ENCODE peak calls at places on chromosomes 2 and 18, in seven cellular contexts. J is psoas muscle, W is neural crest cell, Y is MCF 10A, C is dorsolateral prefrontal cortex, B is fibroblast of the aortic adventitia, F is body of pancreas. K is an unnamed sample.

GRCh38 chr18:51168960-51169662 is 28.4 kb downstream of the MEX3C start:
- DNase-seq in W (no peak), B (no peak), F (no peak), C (no peak), Y (no peak), J (no peak), K (no peak)

GRCh38 chr18:47932170-47932569 is 1.7 kb upstream of the SMAD2 start:
- DNase-seq in C (no peak), W (no peak), Y (no peak), J (no peak), B (no peak), F (no peak), K (no peak)

GRCh38 chr18:63451774-63452173 is 25.0 kb upstream of the SERPINB5 start:
- DNase-seq in W (no peak), J (no peak), Y (peak), C (no peak), F (no peak), B (peak), K (no peak)

GRCh38 chr2:56211048-56211447 is 27.3 kb downstream of the CCDC85A start:
- DNase-seq in B (peak), J (no peak), F (no peak), W (no peak), C (no peak), Y (peak), K (no peak)

GRCh38 chr2:64222351-64222750 is 78.1 kb upstream of the PELI1 start:
- DNase-seq in F (no peak), C (no peak), W (no peak), J (no peak), Y (peak), B (peak), K (peak)

GRCh38 chr18:58997811-58998337 is 133.2 kb downstream of the ZNF532 start:
- DNase-seq in J (no peak), B (peak), C (no peak), F (peak), W (no peak), Y (peak), K (no peak)

GRCh38 chr2:146990311-146990781 is 854.5 kb upstream of the ACVR2A start:
- DNase-seq in F (no peak), J (no peak), Y (peak), C (no peak), W (no peak), B (peak), K (no peak)

GRCh38 chr2:128921740-128922139 is 603.1 kb upstream of the HS6ST1 start:
- DNase-seq in J (no peak), Y (no peak), F (no peak), B (no peak), W (no peak), C (no peak), K (no peak)

GRCh38 chr2:177535968-177536514 is 143.5 kb downstream of the AGPS start:
- DNase-seq in B (no peak), J (no peak), W (no peak), C (no peak), Y (no peak), F (no peak), K (no peak)

GRCh38 chr18:7980136-7980535 is 413.0 kb downstream of the PTPRM start:
- DNase-seq in J (no peak), W (no peak), B (no peak), Y (peak), F (no peak), C (no peak), K (no peak)

GRCh38 chr2:119156105-119156890 is 2.3 kb downstream of the C1QL2 start:
- DNase-seq in C (no peak), Y (no peak), W (no peak), J (no peak), F (no peak), B (no peak), K (no peak)

GRCh38 chr18:22847392-22847791 is 85.7 kb upstream of the RBBP8 start:
- DNase-seq in W (no peak), Y (no peak), C (no peak), B (peak), J (no peak), F (no peak), K (no peak)

GRCh38 chr2:229980440-229981184 is 58.3 kb downstream of the FBXO36 start:
- DNase-seq in B (peak), J (peak), F (peak), Y (peak), C (peak), W (no peak), K (peak)

GRCh38 chr2:159150208-159150607 is 136.3 kb downstream of the WDSUB1 start:
- DNase-seq in F (no peak), J (no peak), B (no peak), Y (no peak), C (no peak), W (no peak), K (no peak)
- TF ChIP-seq CTCF in F (no peak), J (no peak), B (no peak), Y (no peak), C (no peak), W (no peak), K (no peak)

GRCh38 chr2:108414256-108414876 is 34.6 kb upstream of the GCC2 start:
- DNase-seq in J (no peak), Y (no peak), F (no peak), C (no peak), B (no peak), W (no peak), K (no peak)

GRCh38 chr2:108413731-108414130 is 35.3 kb upstream of the GCC2 start:
- DNase-seq in F (no peak), J (no peak), C (no peak), Y (peak), B (no peak), W (no peak), K (no peak)

GRCh38 chr2:108414945-108415344 is 34.1 kb upstream of the GCC2 start:
- DNase-seq in W (no peak), F (no peak), Y (no peak), B (no peak), C (no peak), J (no peak), K (no peak)

GRCh38 chr2:108418416-108418815 is 30.6 kb upstream of the GCC2 start:
- DNase-seq in F (no peak), J (no peak), C (peak), W (no peak), Y (no peak), B (no peak), K (no peak)

DNA sequence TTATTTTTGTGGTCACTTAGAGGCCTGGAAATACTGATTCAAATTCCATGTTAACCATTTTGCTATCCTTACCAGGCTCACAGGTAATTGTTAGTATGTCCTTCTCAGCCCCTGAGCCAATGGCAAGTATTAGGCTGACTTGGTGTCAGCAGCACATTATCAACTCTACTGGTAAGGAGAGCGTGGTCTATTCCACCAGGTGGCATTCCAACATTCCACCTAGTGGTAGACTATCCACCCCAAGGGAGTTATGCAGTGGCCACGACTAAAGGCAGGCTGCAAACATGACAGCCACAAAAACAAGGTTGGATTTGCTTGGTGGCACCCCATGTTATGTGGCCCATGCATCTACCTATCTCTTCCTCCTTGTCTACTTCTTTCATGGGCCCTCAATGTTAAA is 31.8 kb upstream of the GCC2 start:
- DNase-seq in J (no peak), C (no peak), B (no peak), Y (peak), W (no peak), F (no peak), K (no peak)
- TF ChIP-seq CTCF in J (no peak), C (no peak), B (no peak), Y (no peak), W (no peak), F (peak), K (no peak)

GRCh38 chr2:190635781-190636180 is 13.1 kb upstream of the NAB1 start:
- DNase-seq in W (no peak), Y (peak), C (no peak), J (no peak), F (no peak), B (no peak), K (no peak)
- TF ChIP-seq CTCF in W (no peak), Y (peak), C (no peak), J (no peak), F (no peak), B (no peak), K (peak)

GRCh38 chr2:132426621-132427020 is 10.0 kb downstream of the GPR39 start:
- DNase-seq in J (no peak), B (no peak), F (no peak), Y (no peak), C (no peak), W (no peak), K (no peak)

GRCh38 chr2:132426033-132426432 is 9.4 kb downstream of the GPR39 start:
- DNase-seq in F (no peak), Y (no peak), C (no peak), J (no peak), B (no peak), W (no peak), K (no peak)

GRCh38 chr2:132420776-132421175 is 4.2 kb downstream of the GPR39 start:
- DNase-seq in F (no peak), Y (peak), C (no peak), B (no peak), J (no peak), W (no peak), K (no peak)

GRCh38 chr2:132421198-132421780 is 4.7 kb downstream of the GPR39 start:
- DNase-seq in C (no peak), W (no peak), J (no peak), B (no peak), Y (no peak), F (no peak), K (no peak)

DNA sequence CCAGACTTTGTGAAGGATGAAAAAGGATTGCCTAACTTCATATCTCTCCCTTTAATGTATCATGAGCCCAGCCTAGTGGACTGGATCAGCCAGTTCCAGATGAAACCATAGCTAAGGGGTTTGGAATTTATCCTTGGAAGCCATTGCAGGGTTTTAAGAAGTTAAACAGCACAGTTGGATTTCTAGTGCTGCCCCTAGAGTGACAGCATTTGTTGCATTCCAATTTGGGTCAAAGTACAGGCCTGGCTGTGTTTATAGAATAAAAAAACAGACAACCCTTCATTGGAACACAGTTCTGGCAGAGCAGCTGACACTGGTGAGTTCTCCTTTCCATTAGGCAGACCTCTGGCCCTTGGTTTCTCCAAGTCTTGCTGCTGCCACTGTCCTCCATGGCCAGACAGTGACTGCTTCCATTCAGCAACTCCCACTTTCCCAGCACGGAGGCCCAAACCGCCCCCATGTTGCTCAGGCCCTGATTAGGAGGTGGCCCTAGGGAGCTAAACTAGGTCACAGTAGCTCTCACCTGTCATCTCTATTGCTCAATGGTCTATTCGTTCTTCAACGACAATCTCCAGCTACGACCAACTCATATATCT is 8.0 kb downstream of the GPR39 start:
- DNase-seq in W (no peak), F (peak), B (peak), Y (no peak), J (peak), C (no peak), K (no peak)
- TF ChIP-seq CTCF in W (no peak), F (peak), B (peak), Y (no peak), J (no peak), C (no peak), K (no peak)